ENCODE peak calls at places on chromosome 11, in eight cellular contexts. One of them, this sample, is unnamed.

GRCh38 chr11:8354622-8355417 is 91.1 kb upstream of the LMO1 start:
- DNase-seq in GM12878: no peak
- DNase-seq in stomach: no peak
- DNase-seq in transverse colon: no peak
- DNase-seq in A549: no peak
- DNase-seq in H1: no peak
- DNase-seq in upper lobe of left lung: no peak
- DNase-seq in ovary: no peak
- DNase-seq in this sample: no peak

GRCh38 chr11:27217948-27218410 is 145.0 kb downstream of the CCDC34 start:
- DNase-seq in GM12878: no peak
- DNase-seq in transverse colon: no peak
- DNase-seq in H1: peak
- DNase-seq in ovary: no peak
- DNase-seq in A549: no peak
- DNase-seq in upper lobe of left lung: no peak
- DNase-seq in stomach: no peak
- DNase-seq in this sample: no peak

GRCh38 chr11:85811624-85812023 is 683 bp upstream of the SYTL2 start:
- DNase-seq in GM12878: no peak
- DNase-seq in transverse colon: no peak
- DNase-seq in H1: no peak
- DNase-seq in ovary: no peak
- DNase-seq in A549: no peak
- DNase-seq in upper lobe of left lung: no peak
- DNase-seq in stomach: no peak
- DNase-seq in this sample: no peak

GRCh38 chr11:124758355-124759267 is 3.5 kb downstream of the ESAM start:
- DNase-seq in A549: peak
- DNase-seq in GM12878: no peak
- DNase-seq in upper lobe of left lung: peak
- DNase-seq in ovary: no peak
- DNase-seq in transverse colon: peak
- DNase-seq in stomach: peak
- DNase-seq in H1: peak
- DNase-seq in this sample: peak

GRCh38 chr11:294795-295194 is 4.5 kb downstream of the IFITM5 start:
- DNase-seq in GM12878: no peak
- DNase-seq in ovary: peak
- DNase-seq in transverse colon: no peak
- DNase-seq in A549: no peak
- DNase-seq in upper lobe of left lung: no peak
- DNase-seq in H1: no peak
- DNase-seq in stomach: no peak
- DNase-seq in this sample: peak

GRCh38 chr11:114215871-114216803 is 80.1 kb upstream of the NNMT start:
- DNase-seq in ovary: no peak
- DNase-seq in A549: no peak
- DNase-seq in transverse colon: no peak
- DNase-seq in upper lobe of left lung: no peak
- DNase-seq in GM12878: no peak
- DNase-seq in stomach: no peak
- DNase-seq in H1: no peak
- DNase-seq in this sample: no peak

GRCh38 chr11:100778386-100778785 is 91.3 kb downstream of the ARHGAP42 start:
- DNase-seq in ovary: no peak
- DNase-seq in H1: no peak
- DNase-seq in GM12878: no peak
- DNase-seq in A549: no peak
- DNase-seq in upper lobe of left lung: no peak
- DNase-seq in transverse colon: no peak
- DNase-seq in stomach: no peak
- DNase-seq in this sample: no peak

GRCh38 chr11:126318642-126319373 is 14.9 kb downstream of the DCPS start:
- DNase-seq in GM12878: peak
- DNase-seq in transverse colon: peak
- DNase-seq in upper lobe of left lung: peak
- DNase-seq in ovary: no peak
- DNase-seq in H1: no peak
- DNase-seq in A549: no peak
- DNase-seq in stomach: no peak
- DNase-seq in this sample: peak

GRCh38 chr11:104895619-104896018 is 2.6 kb downstream of the CASP12 start:
- DNase-seq in upper lobe of left lung: no peak
- DNase-seq in ovary: no peak
- DNase-seq in H1: no peak
- DNase-seq in A549: no peak
- DNase-seq in stomach: no peak
- DNase-seq in GM12878: no peak
- DNase-seq in transverse colon: no peak
- DNase-seq in this sample: no peak

GRCh38 chr11:121929581-121929980 is 186.4 kb downstream of the BLID start:
- DNase-seq in GM12878: no peak
- DNase-seq in A549: no peak
- DNase-seq in H1: no peak
- DNase-seq in upper lobe of left lung: no peak
- DNase-seq in ovary: peak
- DNase-seq in stomach: no peak
- DNase-seq in transverse colon: no peak
- DNase-seq in this sample: no peak

GRCh38 chr11:100726709-100727108 is 39.6 kb downstream of the ARHGAP42 start:
- DNase-seq in transverse colon: no peak
- DNase-seq in stomach: no peak
- DNase-seq in GM12878: no peak
- DNase-seq in ovary: no peak
- DNase-seq in A549: no peak
- DNase-seq in upper lobe of left lung: no peak
- DNase-seq in H1: no peak
- DNase-seq in this sample: no peak

GRCh38 chr11:66082936-66083698 is 13.0 kb downstream of the PACS1 start:
- DNase-seq in stomach: no peak
- DNase-seq in upper lobe of left lung: no peak
- DNase-seq in H1: no peak
- DNase-seq in GM12878: no peak
- DNase-seq in transverse colon: no peak
- DNase-seq in A549: no peak
- DNase-seq in ovary: no peak
- DNase-seq in this sample: no peak

GRCh38 chr11:12056112-12056511 is 47.7 kb upstream of the DKK3 start:
- DNase-seq in GM12878: no peak
- DNase-seq in H1: no peak
- DNase-seq in ovary: no peak
- DNase-seq in A549: no peak
- DNase-seq in stomach: no peak
- DNase-seq in transverse colon: no peak
- DNase-seq in upper lobe of left lung: no peak
- DNase-seq in this sample: no peak

GRCh38 chr11:116953525-116954284 is 116.3 kb upstream of the APOA1 start:
- DNase-seq in stomach: no peak
- DNase-seq in GM12878: no peak
- DNase-seq in transverse colon: no peak
- DNase-seq in ovary: no peak
- DNase-seq in A549: no peak
- DNase-seq in upper lobe of left lung: no peak
- DNase-seq in H1: no peak
- DNase-seq in this sample: no peak

GRCh38 chr11:66467034-66467659 is 442 bp downstream of the PELI3 start:
- DNase-seq in ovary: no peak
- DNase-seq in GM12878: no peak
- DNase-seq in transverse colon: peak
- DNase-seq in A549: peak
- DNase-seq in upper lobe of left lung: no peak
- DNase-seq in stomach: peak
- DNase-seq in H1: no peak
- DNase-seq in this sample: no peak

GRCh38 chr11:119677840-119678239 is 51.2 kb downstream of the NECTIN1 start:
- DNase-seq in stomach: no peak
- DNase-seq in ovary: no peak
- DNase-seq in upper lobe of left lung: no peak
- DNase-seq in transverse colon: no peak
- DNase-seq in H1: no peak
- DNase-seq in A549: no peak
- DNase-seq in GM12878: no peak
- DNase-seq in this sample: no peak

GRCh38 chr11:119678351-119678750 is 50.6 kb downstream of the NECTIN1 start:
- DNase-seq in H1: no peak
- DNase-seq in GM12878: no peak
- DNase-seq in ovary: no peak
- DNase-seq in A549: no peak
- DNase-seq in transverse colon: no peak
- DNase-seq in upper lobe of left lung: no peak
- DNase-seq in stomach: no peak
- DNase-seq in this sample: no peak

GRCh38 chr11:119672597-119672996 is 56.4 kb downstream of the NECTIN1 start:
- DNase-seq in A549: no peak
- DNase-seq in transverse colon: no peak
- DNase-seq in upper lobe of left lung: no peak
- DNase-seq in H1: no peak
- DNase-seq in ovary: no peak
- DNase-seq in stomach: no peak
- DNase-seq in GM12878: no peak
- DNase-seq in this sample: no peak

GRCh38 chr11:119673389-119674336 is 55.3 kb downstream of the NECTIN1 start:
- DNase-seq in transverse colon: peak
- DNase-seq in H1: no peak
- DNase-seq in stomach: peak
- DNase-seq in upper lobe of left lung: peak
- DNase-seq in A549: no peak
- DNase-seq in GM12878: peak
- DNase-seq in ovary: no peak
- DNase-seq in this sample: no peak

DNA sequence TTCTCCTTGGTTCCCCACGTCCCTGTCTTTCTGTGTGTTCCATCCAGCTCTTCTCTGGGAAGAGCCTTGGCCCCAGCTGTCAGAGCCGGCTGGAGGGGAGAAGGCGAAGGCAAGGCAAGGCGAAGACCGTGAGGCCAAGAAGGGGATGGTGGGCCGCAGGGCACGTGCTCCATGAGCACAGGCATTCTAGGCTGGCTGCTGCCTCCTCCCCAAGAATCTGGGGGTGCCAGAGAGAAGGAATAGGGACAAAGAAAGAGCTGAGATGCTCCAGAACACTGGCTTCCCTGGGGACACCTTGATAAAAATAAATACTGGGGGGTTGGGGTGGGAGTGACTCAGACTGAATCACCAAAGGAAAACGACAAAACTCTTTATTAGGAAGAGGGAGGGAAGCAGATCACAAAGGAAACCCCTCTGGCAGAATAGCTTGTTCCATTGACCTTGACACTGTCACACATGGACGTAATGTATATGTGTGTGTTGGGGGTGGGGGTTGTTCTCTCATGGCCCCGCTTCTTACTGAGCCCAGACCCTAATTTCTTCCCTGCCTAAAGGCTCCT is 52.5 kb downstream of the NECTIN1 start:
- DNase-seq in GM12878: no peak
- DNase-seq in transverse colon: no peak
- DNase-seq in ovary: no peak
- DNase-seq in upper lobe of left lung: no peak
- DNase-seq in H1: no peak
- DNase-seq in stomach: no peak
- DNase-seq in A549: no peak
- DNase-seq in this sample: no peak
- H3K27ac ChIP-seq in GM12878: no peak
- H3K27ac ChIP-seq in transverse colon: no peak
- H3K27ac ChIP-seq in ovary: no peak
- H3K27ac ChIP-seq in upper lobe of left lung: no peak
- H3K27ac ChIP-seq in H1: no peak
- H3K27ac ChIP-seq in stomach: no peak
- H3K27ac ChIP-seq in A549: no peak
- H3K27ac ChIP-seq in this sample: no peak

DNA sequence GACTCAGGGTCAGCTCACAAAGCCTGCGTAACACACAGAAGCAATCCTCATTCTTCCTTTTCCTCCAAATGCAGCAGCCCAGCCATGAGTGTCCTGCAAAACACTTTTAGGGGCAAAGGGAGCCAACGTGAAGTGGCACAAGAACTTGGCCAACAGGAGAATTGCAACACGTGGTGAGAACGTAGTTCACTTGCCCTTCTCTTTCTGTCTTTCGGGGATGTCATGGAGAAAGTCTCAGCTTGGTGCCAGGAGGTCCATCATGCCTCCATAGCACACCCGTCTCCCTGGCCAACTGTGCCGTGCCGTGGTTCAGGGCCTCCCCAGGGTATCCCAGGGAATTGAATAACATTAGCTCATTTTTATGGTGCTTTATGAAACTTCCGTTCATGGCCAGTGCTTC is 98.5 kb upstream of the ANO1 start:
- DNase-seq in stomach: no peak
- DNase-seq in A549: no peak
- DNase-seq in H1: no peak
- DNase-seq in upper lobe of left lung: no peak
- DNase-seq in GM12878: no peak
- DNase-seq in transverse colon: no peak
- DNase-seq in ovary: no peak
- DNase-seq in this sample: no peak
- TF ChIP-seq EP300 in stomach: no peak
- TF ChIP-seq EP300 in A549: no peak
- TF ChIP-seq EP300 in H1: no peak
- TF ChIP-seq EP300 in upper lobe of left lung: no peak
- TF ChIP-seq EP300 in GM12878: no peak
- TF ChIP-seq EP300 in transverse colon: no peak
- TF ChIP-seq EP300 in ovary: no peak
- TF ChIP-seq EP300 in this sample: no peak

DNA sequence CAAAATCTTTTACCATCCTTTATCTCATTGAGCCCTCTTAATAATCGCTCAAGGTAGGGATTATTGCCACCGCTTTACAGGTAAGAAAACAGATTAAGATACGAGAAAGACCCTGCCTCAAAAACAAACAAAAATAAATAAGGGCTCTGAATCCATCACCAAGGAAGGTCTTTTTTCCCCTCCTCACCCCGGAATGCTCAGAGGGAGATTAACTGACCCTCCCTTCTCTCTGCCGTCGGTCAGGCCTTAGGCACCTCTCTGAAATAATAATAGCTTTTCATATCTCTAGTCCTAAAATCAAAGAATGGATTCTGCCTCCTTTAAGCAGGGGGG is 620 bp upstream of the ATG2A start:
- DNase-seq in transverse colon: no peak
- DNase-seq in A549: no peak
- DNase-seq in ovary: no peak
- DNase-seq in stomach: no peak
- DNase-seq in H1: no peak
- DNase-seq in upper lobe of left lung: no peak
- DNase-seq in GM12878: no peak
- DNase-seq in this sample: no peak
- H3K27ac ChIP-seq in transverse colon: peak
- H3K27ac ChIP-seq in A549: peak
- H3K27ac ChIP-seq in ovary: peak
- H3K27ac ChIP-seq in stomach: peak
- H3K27ac ChIP-seq in H1: peak
- H3K27ac ChIP-seq in upper lobe of left lung: peak
- H3K27ac ChIP-seq in GM12878: peak
- H3K27ac ChIP-seq in this sample: peak

GRCh38 chr11:35554491-35555237 is 29.2 kb upstream of the PAMR1 start:
- DNase-seq in H1: no peak
- DNase-seq in upper lobe of left lung: no peak
- DNase-seq in GM12878: no peak
- DNase-seq in transverse colon: no peak
- DNase-seq in A549: peak
- DNase-seq in ovary: no peak
- DNase-seq in stomach: no peak
- DNase-seq in this sample: no peak
- TF ChIP-seq EP300 in H1: no peak
- TF ChIP-seq EP300 in upper lobe of left lung: no peak
- TF ChIP-seq EP300 in GM12878: no peak
- TF ChIP-seq EP300 in transverse colon: no peak
- TF ChIP-seq EP300 in A549: no peak
- TF ChIP-seq EP300 in ovary: no peak
- TF ChIP-seq EP300 in stomach: no peak
- TF ChIP-seq EP300 in this sample: no peak

GRCh38 chr11:48019597-48019996 is 39.2 kb downstream of the PTPRJ start:
- DNase-seq in GM12878: no peak
- DNase-seq in A549: no peak
- DNase-seq in stomach: peak
- DNase-seq in ovary: no peak
- DNase-seq in upper lobe of left lung: no peak
- DNase-seq in transverse colon: no peak
- DNase-seq in H1: no peak
- DNase-seq in this sample: no peak
- H3K27ac ChIP-seq in GM12878: peak
- H3K27ac ChIP-seq in A549: no peak
- H3K27ac ChIP-seq in stomach: peak
- H3K27ac ChIP-seq in ovary: no peak
- H3K27ac ChIP-seq in upper lobe of left lung: peak
- H3K27ac ChIP-seq in transverse colon: no peak
- H3K27ac ChIP-seq in H1: no peak
- H3K27ac ChIP-seq in this sample: no peak